ENCODE peak calls at places on chromosome 4, in eight cellular contexts. J is GM23248, K is PC-3, P is GM23338, S is neural progenitor cell, C is SK-N-SH, Z is MM.1S, N is OCI-LY7. A is an unnamed sample.

GRCh38 chr4:38162240-38162784 is 202.1 kb downstream of the PTTG2 start:
- DNase-seq in Z (no peak), P (no peak), J (peak), K (peak), C (peak), S (peak), N (no peak), A (peak)

GRCh38 chr4:124804041-124804440 is 91.5 kb upstream of the ANKRD50 start:
- DNase-seq in N (no peak), C (no peak), S (no peak), P (no peak), K (no peak), Z (no peak), J (no peak), A (no peak)

GRCh38 chr4:113509851-113510250 is 251.7 kb downstream of the CAMK2D start:
- DNase-seq in Z (no peak), N (no peak), S (no peak), K (no peak), P (no peak), C (no peak), J (no peak), A (no peak)

GRCh38 chr4:55071951-55072350 is 53.4 kb downstream of the KDR start:
- DNase-seq in C (no peak), Z (no peak), K (peak), P (no peak), J (no peak), S (no peak), N (no peak), A (no peak)

GRCh38 chr4:155405059-155405458 is 28.3 kb upstream of the MAP9 start:
- DNase-seq in N (no peak), S (no peak), J (no peak), Z (no peak), K (peak), P (no peak), C (no peak), A (no peak)

GRCh38 chr4:6720202-6720699 is 4.3 kb downstream of the BLOC1S4 start:
- DNase-seq in C (peak), P (peak), K (peak), J (peak), N (peak), S (peak), Z (peak), A (peak)

GRCh38 chr4:96380106-96380505 is 540.2 kb downstream of the PDHA2 start:
- DNase-seq in J (no peak), K (no peak), Z (no peak), C (no peak), S (no peak), N (no peak), P (no peak), A (no peak)

GRCh38 chr4:140004580-140005314 is 149.2 kb downstream of the MAML3 start:
- DNase-seq in C (peak), K (peak), N (no peak), S (peak), Z (no peak), P (peak), J (peak), A (no peak)

GRCh38 chr4:171390626-171391025 is 422.6 kb upstream of the GALNTL6 start:
- DNase-seq in K (no peak), S (no peak), P (no peak), J (no peak), Z (no peak), C (no peak), N (no peak), A (no peak)

GRCh38 chr4:38013461-38014366 is 53.5 kb downstream of the PTTG2 start:
- DNase-seq in K (peak), Z (no peak), J (peak), P (no peak), C (no peak), S (no peak), N (no peak), A (peak)

GRCh38 chr4:153294631-153295030 is 49.9 kb upstream of the MND1 start:
- DNase-seq in P (no peak), J (peak), S (no peak), K (peak), C (no peak), Z (no peak), N (no peak), A (no peak)
- TF ChIP-seq EZH2phosphoT487 in P (no peak), J (no peak), S (no peak), K (no peak), C (no peak), Z (no peak), N (no peak), A (no peak)

GRCh38 chr4:56786955-56787354 is 34.5 kb downstream of the SPINK2 start:
- DNase-seq in J (peak), N (no peak), K (peak), P (peak), Z (no peak), S (peak), C (peak), A (no peak)
- TF ChIP-seq EZH2phosphoT487 in J (no peak), N (no peak), K (no peak), P (no peak), Z (no peak), S (no peak), C (no peak), A (no peak)

DNA sequence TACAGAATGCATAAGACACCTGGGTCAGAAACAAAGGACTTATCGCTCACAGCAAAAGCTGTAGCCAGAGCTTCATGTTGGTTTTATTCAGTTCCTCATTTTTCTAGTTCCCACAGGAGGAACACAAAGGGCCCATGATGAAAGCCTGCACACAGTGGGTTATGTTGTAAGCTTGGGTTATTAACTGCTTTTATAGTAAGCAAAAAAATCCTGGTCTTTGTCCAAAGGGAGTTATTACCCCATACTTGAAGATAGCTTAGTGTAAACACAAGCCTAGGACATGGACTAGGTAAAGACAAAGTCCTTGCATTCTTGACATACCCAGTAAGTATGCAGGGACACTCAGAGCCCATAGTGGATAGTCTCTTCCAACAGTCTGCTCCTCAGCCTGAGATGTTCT is 11.7 kb downstream of the BBS12 start:
- DNase-seq in K (no peak), P (no peak), Z (no peak), S (no peak), N (no peak), C (no peak), J (peak), A (no peak)
- TF ChIP-seq EZH2phosphoT487 in K (no peak), P (no peak), Z (no peak), S (no peak), N (no peak), C (no peak), J (no peak), A (no peak)

GRCh38 chr4:8373973-8374545 is 66.5 kb downstream of the ACOX3 start:
- DNase-seq in S (no peak), K (no peak), C (no peak), J (no peak), N (no peak), Z (no peak), P (no peak), A (no peak)
- TF ChIP-seq EZH2phosphoT487 in S (no peak), K (no peak), C (no peak), J (no peak), N (no peak), Z (no peak), P (no peak), A (no peak)

DNA sequence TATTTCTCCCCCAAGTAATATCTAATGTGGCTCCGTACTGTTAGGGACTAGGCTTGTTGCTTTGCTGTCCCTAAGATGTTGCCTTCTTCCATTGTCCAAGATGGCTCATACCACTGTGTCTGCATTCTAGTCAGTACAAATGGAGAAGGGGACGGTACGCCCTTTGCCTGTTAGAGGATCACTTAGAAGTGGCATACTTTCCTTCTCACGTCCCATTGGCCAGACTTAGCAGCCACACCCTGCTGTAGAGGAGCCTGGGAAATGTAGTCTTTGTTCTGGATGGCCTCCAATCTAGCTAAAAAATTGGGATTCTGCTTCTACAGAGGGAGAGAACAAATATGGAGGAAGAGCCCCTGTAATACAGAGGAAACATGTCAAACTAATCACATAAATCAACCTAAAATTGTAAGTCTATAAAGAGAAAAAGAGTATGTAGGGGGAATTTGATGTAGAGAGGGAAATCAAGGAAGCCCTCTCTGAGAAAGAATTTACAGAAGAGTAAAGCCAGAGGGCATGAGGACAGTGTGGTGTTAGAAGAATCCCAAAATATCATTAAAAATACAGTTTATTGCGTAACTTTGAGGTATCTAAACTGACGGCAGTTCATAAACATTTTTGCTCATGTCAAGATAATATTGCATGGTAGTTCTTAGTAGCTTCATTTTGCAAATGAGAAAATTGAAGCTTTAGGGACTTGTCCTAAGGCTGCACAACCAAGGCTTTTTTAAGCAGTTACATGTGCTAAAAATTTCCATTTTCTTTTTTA is 15.1 kb downstream of the PRIMPOL start:
- DNase-seq in P (peak), K (peak), N (peak), C (peak), J (peak), Z (no peak), S (peak), A (no peak)
- TF ChIP-seq EZH2phosphoT487 in P (no peak), K (no peak), N (no peak), C (no peak), J (no peak), Z (no peak), S (no peak), A (no peak)

GRCh38 chr4:2257361-2258001 is 4.4 kb downstream of the MXD4 start:
- DNase-seq in S (no peak), J (no peak), P (no peak), Z (no peak), K (no peak), N (no peak), C (peak), A (no peak)

GRCh38 chr4:2259541-2260267 is 2.2 kb downstream of the MXD4 start:
- DNase-seq in K (no peak), P (no peak), J (no peak), S (no peak), Z (no peak), C (no peak), N (no peak), A (no peak)

GRCh38 chr4:2258091-2259035 is 3.5 kb downstream of the MXD4 start:
- DNase-seq in K (no peak), P (no peak), S (no peak), C (peak), J (no peak), Z (no peak), N (no peak), A (no peak)

GRCh38 chr4:2260336-2261109 is 1.4 kb downstream of the MXD4 start:
- DNase-seq in Z (no peak), J (peak), N (no peak), K (no peak), C (no peak), S (no peak), P (no peak), A (no peak)

DNA sequence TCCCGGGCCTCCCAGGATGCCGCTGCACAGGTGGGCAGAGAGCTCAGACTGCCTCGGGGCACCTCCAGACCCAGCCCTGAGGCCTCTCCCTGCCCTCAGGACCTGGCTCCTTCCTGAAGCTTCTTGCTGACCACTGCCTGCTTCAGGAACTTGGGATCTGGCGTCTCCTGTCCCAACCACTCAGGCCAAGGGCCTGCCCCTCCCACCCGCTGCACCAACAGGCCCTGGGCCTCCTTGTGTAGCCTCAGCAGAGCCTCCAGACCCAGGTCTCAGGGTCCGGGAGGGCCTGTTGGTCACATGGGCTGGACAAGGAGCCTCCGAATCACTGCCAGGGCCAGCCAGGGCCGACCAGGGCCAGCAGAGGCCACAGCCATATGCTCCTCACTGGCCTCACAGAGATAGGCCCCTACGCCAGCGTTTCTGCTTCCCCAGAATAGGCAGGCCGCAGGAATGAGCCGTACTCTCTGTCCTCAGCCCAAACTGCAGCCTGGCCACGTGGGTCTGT is 2.8 kb downstream of the MXD4 start:
- DNase-seq in Z (no peak), K (no peak), N (no peak), J (no peak), S (no peak), P (no peak), C (no peak), A (no peak)
- TF ChIP-seq EZH2phosphoT487 in Z (no peak), K (no peak), N (no peak), J (no peak), S (no peak), P (no peak), C (no peak), A (no peak)

A was measured in HCT116.